ENCODE peak calls at places on chromosomes 5 and 9, in eight cellular contexts. U is hepatocyte, F is AG09309, D is HCT116, X is GM06990, K is adrenal gland, S is GM12878, T is upper lobe of right lung. W is an unnamed sample.

GRCh38 chr9:70998962-70999361 is 122.5 kb downstream of the TRPM3 start:
- DNase-seq in D (no peak), K (no peak), X (no peak), T (no peak), F (peak; percentile 5), U (no peak), S (no peak), W (no peak)

GRCh38 chr5:87741891-87742290 is 329.2 kb upstream of the CCNH start:
- DNase-seq in S (no peak), K (no peak), U (no peak), F (no peak), D (no peak), X (no peak), T (no peak), W (no peak)

GRCh38 chr9:128635266-128636023 is 21.2 kb downstream of the DYNC2I2 start:
- DNase-seq in X (no peak), S (no peak), F (peak; percentile 85), T (peak; percentile 96), D (peak; percentile 94), K (peak; percentile 98), U (peak; percentile 96), W (peak; percentile 96)

GRCh38 chr9:69325409-69326212 is 596 bp downstream of the ENTREP1 start:
- DNase-seq in S (no peak), D (no peak), T (peak; percentile 71), F (no peak), U (peak; percentile 43), X (no peak), K (peak; percentile 35), W (no peak)

GRCh38 chr5:88188458-88189132 is 80.0 kb downstream of the TMEM161B start:
- DNase-seq in X (no peak), K (no peak), D (peak; percentile 19), S (no peak), F (no peak), U (no peak), T (no peak), W (no peak)

GRCh38 chr5:115452791-115453190 is 91.8 kb downstream of the FEM1C start:
- DNase-seq in S (no peak), D (no peak), U (no peak), T (no peak), F (no peak), K (no peak), X (no peak), W (no peak)

GRCh38 chr9:83444110-83444509 is 94.1 kb downstream of the FRMD3 start:
- DNase-seq in T (no peak), K (peak; percentile 63), U (no peak), F (peak; percentile 10), S (no peak), D (no peak), X (no peak), W (peak; percentile 80)

GRCh38 chr9:4292781-4293180 is 7.1 kb downstream of the GLIS3 start:
- DNase-seq in F (no peak), D (no peak), X (no peak), T (no peak), S (no peak), U (no peak), K (no peak), W (no peak)

GRCh38 chr9:70229579-70229978 is 29.2 kb upstream of the SMC5 start:
- DNase-seq in U (no peak), D (peak; percentile 18), F (peak; percentile 16), T (no peak), K (no peak), X (no peak), S (no peak), W (no peak)

GRCh38 chr5:3542769-3543168 is 52.9 kb upstream of the IRX1 start:
- DNase-seq in K (no peak), T (no peak), U (no peak), X (no peak), F (no peak), S (no peak), D (no peak), W (no peak)

GRCh38 chr9:134708672-134709038 is 67.1 kb downstream of the COL5A1 start:
- DNase-seq in K (no peak), F (no peak), T (no peak), D (no peak), X (no peak), U (no peak), S (no peak), W (no peak)

GRCh38 chr9:120713257-120714087 is 798 bp downstream of the MEGF9 start:
- DNase-seq in S (no peak), D (no peak), U (no peak), T (peak; percentile 71), F (no peak), K (no peak), X (no peak), W (peak; percentile 79)

GRCh38 chr9:136645903-136646754 is 16.6 kb upstream of the EGFL7 start:
- DNase-seq in K (peak; percentile 67), S (no peak), U (peak; percentile 61), X (no peak), T (peak; percentile 76), F (no peak), D (no peak), W (no peak)
- TF ChIP-seq CTCF in K (peak; percentile 13), S (no peak), U (no peak), X (no peak), T (peak; percentile 19), F (no peak), D (no peak), W (no peak)

GRCh38 chr9:131736440-131736839 is 3.4 kb downstream of the RAPGEF1 start:
- DNase-seq in K (no peak), D (no peak), U (no peak), T (no peak), S (no peak), X (no peak), F (no peak), W (no peak)
- H3K4me3 ChIP-seq in K (no peak overlapping the region), D (no peak overlapping the region), U (no peak overlapping the region), T (peak overlapping the region; percentile 70), S (peak overlapping the region; percentile 70), X (peak overlapping the region; percentile 58), F (no peak overlapping the region), W (no peak overlapping the region)

GRCh38 chr5:169577966-169578365 is 5.6 kb upstream of the SPDL1 start:
- DNase-seq in D (no peak), F (no peak), X (no peak), T (no peak), S (no peak), U (peak; percentile 42), K (no peak), W (no peak)
- TF ChIP-seq CTCF in D (peak; percentile 24), F (peak; percentile 71), X (peak; percentile 50), T (no peak), S (peak; percentile 62), U (peak; percentile 54), K (peak; percentile 30), W (no peak)

DNA sequence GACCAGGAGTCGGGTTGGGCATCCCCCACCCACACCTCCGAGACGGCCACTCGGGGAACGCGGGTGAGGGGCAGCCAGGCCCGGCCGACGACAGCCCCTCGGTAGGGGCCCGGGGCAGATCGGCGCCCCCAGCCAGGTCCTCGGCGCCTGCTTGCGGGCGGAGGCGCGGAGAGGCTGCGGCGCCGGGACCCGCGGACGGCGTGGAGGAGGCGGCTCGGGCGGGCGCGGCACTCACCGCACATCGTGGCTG is 235 bp downstream of the GFPT2 start:
- DNase-seq in X (no peak), F (no peak), T (no peak), S (no peak), D (no peak), K (no peak), U (no peak), W (no peak)
- H3K4me3 ChIP-seq in X (peak overlapping the region; percentile 22), F (peak overlapping the region; percentile 94), T (peak overlapping the region; percentile 69), S (no peak overlapping the region), D (peak overlapping the region; percentile 55), K (no peak overlapping the region), U (peak overlapping the region; percentile 85), W (peak overlapping the region; percentile 87)